ENCODE peak calls at places on chromosomes 7 and 10, in eight cellular contexts. Q, B, O, H, V, S, Z and A are unnamed samples.

GRCh38 chr7:2645274-2645868 is 13.6 kb downstream of the TTYH3 start:
- DNase-seq in Q (no peak), B (no peak), O (no peak), H (no peak), V (no peak), S (no peak), Z (peak), A (peak)

GRCh38 chr10:16716051-16716450 is 101.2 kb downstream of the RSU1 start:
- DNase-seq in Q (no peak), B (no peak), O (no peak), H (no peak), V (no peak), S (no peak), Z (no peak), A (no peak)

GRCh38 chr7:133079296-133079695 is 2.6 kb downstream of the CHCHD3 start:
- DNase-seq in Q (no peak), B (no peak), O (no peak), H (no peak), V (no peak), S (no peak), Z (no peak), A (no peak)

GRCh38 chr10:48694371-48695030 is 9.8 kb downstream of the WDFY4 start:
- DNase-seq in Q (no peak), B (no peak), O (no peak), H (no peak), V (no peak), S (no peak), Z (no peak), A (no peak)

GRCh38 chr10:86288695-86289576 is 77.7 kb downstream of the GRID1 start:
- DNase-seq in Q (no peak), B (no peak), O (no peak), H (peak), V (no peak), S (no peak), Z (peak), A (no peak)

GRCh38 chr7:148609045-148609725 is 18.6 kb downstream of the C7orf33 start:
- DNase-seq in Q (no peak), B (no peak), O (no peak), H (no peak), V (peak), S (no peak), Z (no peak), A (no peak)

GRCh38 chr7:136228185-136228584 is 251.0 kb upstream of the MTPN start:
- DNase-seq in Q (no peak), B (no peak), O (no peak), H (no peak), V (no peak), S (no peak), Z (no peak), A (no peak)

GRCh38 chr10:74683621-74684114 is 142.7 kb upstream of the KAT6B start:
- DNase-seq in Q (no peak), B (no peak), O (no peak), H (no peak), V (no peak), S (no peak), Z (no peak), A (peak)

GRCh38 chr7:27166475-27167169 is 1.3 kb upstream of the HOXA9 start:
- DNase-seq in Q (no peak), B (no peak), O (no peak), H (no peak), V (no peak), S (no peak), Z (no peak), A (no peak)

GRCh38 chr7:93011351-93012294 is 106.2 kb downstream of the SAMD9 start:
- DNase-seq in Q (peak), B (no peak), O (peak), H (no peak), V (peak), S (no peak), Z (no peak), A (no peak)

GRCh38 chr10:124498071-124498470 is 36.4 kb downstream of the LHPP start:
- DNase-seq in Q (no peak), B (no peak), O (no peak), H (no peak), V (no peak), S (no peak), Z (no peak), A (no peak)

GRCh38 chr10:86649471-86650150 is 4.7 kb upstream of the OPN4 start:
- DNase-seq in Q (no peak), B (peak), O (no peak), H (no peak), V (no peak), S (no peak), Z (no peak), A (no peak)

GRCh38 chr10:11551915-11552602 is 59.4 kb downstream of the USP6NL start:
- DNase-seq in Q (peak), B (no peak), O (peak), H (no peak), V (peak), S (no peak), Z (no peak), A (no peak)

GRCh38 chr10:36602374-36602773 is 523.0 kb upstream of the ANKRD30A start:
- DNase-seq in Q (peak), B (no peak), O (peak), H (no peak), V (peak), S (no peak), Z (no peak), A (no peak)

GRCh38 chr10:2137549-2138174 is 400.3 kb upstream of the ADARB2 start:
- DNase-seq in Q (peak), B (no peak), O (peak), H (no peak), V (no peak), S (no peak), Z (no peak), A (peak)

GRCh38 chr7:157544980-157545680 is 208.3 kb downstream of the DNAJB6 start:
- DNase-seq in Q (no peak), B (no peak), O (no peak), H (no peak), V (no peak), S (no peak), Z (no peak), A (no peak)

GRCh38 chr7:16034353-16034752 is 347.9 kb upstream of the MEOX2 start:
- DNase-seq in Q (peak), B (no peak), O (peak), H (no peak), V (peak), S (no peak), Z (no peak), A (no peak)

GRCh38 chr7:69967152-69967591 is 368.9 kb downstream of the AUTS2 start:
- DNase-seq in Q (no peak), B (no peak), O (no peak), H (peak), V (peak), S (peak), Z (no peak), A (no peak)

GRCh38 chr10:24723788-24724380 is at the start of gene ARHGAP21:
- DNase-seq in Q (peak), B (peak), O (peak), H (peak), V (peak), S (peak), Z (no peak), A (peak)

GRCh38 chr7:92158660-92159575 is 20.0 kb downstream of the LRRD1 start:
- DNase-seq in Q (peak), B (no peak), O (peak), H (no peak), V (peak), S (no peak), Z (no peak), A (peak)

GRCh38 chr7:124033093-124033806 is 383 bp upstream of the TMEM229A start:
- DNase-seq in Q (no peak), B (no peak), O (no peak), H (no peak), V (no peak), S (peak), Z (no peak), A (peak)

GRCh38 chr7:16774294-16774693 is 20.7 kb downstream of the TSPAN13 start:
- DNase-seq in Q (no peak), B (no peak), O (no peak), H (no peak), V (no peak), S (no peak), Z (no peak), A (no peak)

GRCh38 chr10:127813290-127813689 is 76.3 kb downstream of the FOXI2 start:
- DNase-seq in Q (peak), B (no peak), O (peak), H (no peak), V (no peak), S (no peak), Z (no peak), A (no peak)
- TF ChIP-seq CTCF in Q (peak), B (no peak), O (no peak), H (no peak), V (no peak), S (peak), Z (no peak), A (no peak)

DNA sequence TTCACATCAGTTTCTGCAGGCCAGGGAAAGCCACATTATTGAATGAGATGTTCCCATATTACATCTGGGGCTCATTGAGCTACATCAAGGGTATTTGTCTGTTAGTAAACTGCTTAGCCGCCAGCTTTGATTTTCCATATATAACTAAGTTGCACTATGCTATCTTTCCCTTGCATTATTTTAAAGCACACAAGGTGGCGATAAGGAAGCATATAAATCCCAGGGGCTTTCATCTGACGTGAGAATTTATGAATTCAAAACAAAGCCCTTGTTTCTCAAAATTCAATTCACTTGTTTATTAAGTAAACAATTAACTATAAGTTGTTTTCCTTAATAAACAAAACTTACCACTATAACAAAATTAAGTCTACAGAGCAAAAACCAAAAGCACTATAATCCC is 334.1 kb upstream of the TPK1 start:
- DNase-seq in Q (peak), B (no peak), O (no peak), H (no peak), V (no peak), S (no peak), Z (no peak), A (no peak)
- TF ChIP-seq CTCF in Q (peak), B (no peak), O (no peak), H (no peak), V (no peak), S (no peak), Z (no peak), A (no peak)

GRCh38 chr10:44030132-44030531 is 354.8 kb downstream of the CXCL12 start:
- DNase-seq in Q (no peak), B (no peak), O (no peak), H (no peak), V (no peak), S (no peak), Z (no peak), A (peak)
- TF ChIP-seq CTCF in Q (no peak), B (no peak), O (no peak), H (no peak), V (no peak), S (no peak), Z (no peak), A (peak)

GRCh38 chr7:152464312-152465117 is 28.7 kb upstream of the KMT2C start:
- DNase-seq in Q (peak), B (no peak), O (peak), H (peak), V (peak), S (peak), Z (no peak), A (peak)
- TF ChIP-seq CTCF in Q (no peak), B (no peak), O (no peak), H (no peak), V (no peak), S (peak), Z (no peak), A (no peak)

GRCh38 chr7:20331231-20331880 is 656 bp downstream of the ITGB8 start:
- DNase-seq in Q (no peak), B (peak), O (no peak), H (peak), V (no peak), S (peak), Z (no peak), A (peak)
- TF ChIP-seq CTCF in Q (no peak), B (no peak), O (peak), H (no peak), V (no peak), S (no peak), Z (no peak), A (no peak)

GRCh38 chr7:149808311-149808710 is 29.9 kb upstream of the ZNF862 start:
- DNase-seq in Q (no peak), B (no peak), O (no peak), H (no peak), V (no peak), S (no peak), Z (no peak), A (no peak)

GRCh38 chr7:149811831-149812490 is 26.2 kb upstream of the ZNF862 start:
- DNase-seq in Q (no peak), B (no peak), O (no peak), H (no peak), V (no peak), S (no peak), Z (no peak), A (no peak)

GRCh38 chr7:149809215-149809614 is 29.0 kb upstream of the ZNF862 start:
- DNase-seq in Q (no peak), B (no peak), O (no peak), H (no peak), V (no peak), S (no peak), Z (no peak), A (no peak)

GRCh38 chr7:149813254-149814035 is 24.7 kb upstream of the ZNF862 start:
- DNase-seq in Q (no peak), B (no peak), O (no peak), H (no peak), V (no peak), S (no peak), Z (no peak), A (no peak)

GRCh38 chr7:149811221-149811620 is 27.0 kb upstream of the ZNF862 start:
- DNase-seq in Q (peak), B (no peak), O (no peak), H (no peak), V (no peak), S (no peak), Z (no peak), A (no peak)
- TF ChIP-seq CTCF in Q (peak), B (no peak), O (peak), H (no peak), V (peak), S (no peak), Z (no peak), A (no peak)

GRCh38 chr7:22728416-22729029 is 1.5 kb downstream of the IL6 start:
- DNase-seq in Q (peak), B (no peak), O (peak), H (no peak), V (peak), S (no peak), Z (no peak), A (peak)

GRCh38 chr7:22729180-22729579 is 2.2 kb downstream of the IL6 start:
- DNase-seq in Q (no peak), B (no peak), O (no peak), H (no peak), V (no peak), S (no peak), Z (no peak), A (no peak)

GRCh38 chr7:22725585-22725984 is 1.4 kb upstream of the IL6 start:
- DNase-seq in Q (no peak), B (no peak), O (no peak), H (no peak), V (no peak), S (no peak), Z (no peak), A (peak)

GRCh38 chr7:22726345-22726848 is 603 bp upstream of the IL6 start:
- DNase-seq in Q (peak), B (peak), O (peak), H (peak), V (peak), S (peak), Z (peak), A (peak)

GRCh38 chr7:22726849-22727792 is at the start of gene IL6:
- DNase-seq in Q (peak), B (peak), O (peak), H (peak), V (peak), S (peak), Z (no peak), A (peak)
- TF ChIP-seq CTCF in Q (no peak), B (no peak), O (no peak), H (no peak), V (no peak), S (no peak), Z (no peak), A (no peak)

DNA sequence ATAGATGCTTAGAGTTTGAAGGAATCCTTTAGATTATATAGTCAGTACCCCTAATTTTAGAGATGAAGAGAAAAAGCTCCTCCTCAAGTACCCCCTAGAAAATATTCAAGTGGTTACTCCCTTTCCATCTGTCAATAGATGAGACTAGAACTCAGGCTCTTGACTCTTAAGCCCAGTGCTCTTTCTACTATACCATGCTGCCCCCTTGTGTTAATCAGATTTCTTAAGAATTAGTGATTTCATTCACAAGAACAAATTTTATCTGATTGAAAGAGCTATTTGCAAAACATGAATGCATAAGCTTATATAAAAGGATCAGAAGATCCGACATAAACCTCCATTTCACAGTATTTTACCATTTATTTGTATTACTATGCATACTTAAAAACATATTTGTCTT is 179.3 kb downstream of the TFEC start:
- DNase-seq in Q (peak), B (no peak), O (peak), H (no peak), V (peak), S (no peak), Z (no peak), A (no peak)
- TF ChIP-seq CTCF in Q (peak), B (no peak), O (peak), H (no peak), V (peak), S (no peak), Z (no peak), A (peak)